ENCODE peak calls at places on chromosomes 2 and 18, in ten cellular contexts. One of them, this sample, is unnamed.

GRCh38 chr18:76371301-76371700 is 123.7 kb downstream of the ZNF516 start:
- DNase-seq in glomerular endothelial cell: no peak
- DNase-seq in NCI-H2029: no peak
- DNase-seq in pancreas: no peak
- DNase-seq in Right ventricle myocardium superior: no peak
- DNase-seq in activated CD4-positive, alpha-beta memory T cell treated with anti-CD3 and anti-CD28 coated beads, Interleukin-2, amount 10 ng/mL, durations not matched to agents 7 days and 5 days: no peak
- DNase-seq in AG04450: no peak
- DNase-seq in GM03348: no peak
- DNase-seq in dermis blood vessel endothelial cell: no peak
- DNase-seq in AG09319: no peak
- DNase-seq in this sample: no peak

GRCh38 chr2:160651416-160652200 is 158.0 kb upstream of the RBMS1 start:
- DNase-seq in glomerular endothelial cell: no peak
- DNase-seq in NCI-H2029: no peak
- DNase-seq in pancreas: no peak
- DNase-seq in Right ventricle myocardium superior: no peak
- DNase-seq in activated CD4-positive, alpha-beta memory T cell treated with anti-CD3 and anti-CD28 coated beads, Interleukin-2, amount 10 ng/mL, durations not matched to agents 7 days and 5 days: no peak
- DNase-seq in AG04450: no peak
- DNase-seq in GM03348: peak; percentile 32
- DNase-seq in dermis blood vessel endothelial cell: peak; percentile 24
- DNase-seq in AG09319: no peak
- DNase-seq in this sample: no peak

GRCh38 chr18:36533446-36534153 is 236.1 kb downstream of the FHOD3 start:
- DNase-seq in glomerular endothelial cell: no peak
- DNase-seq in NCI-H2029: no peak
- DNase-seq in pancreas: no peak
- DNase-seq in Right ventricle myocardium superior: no peak
- DNase-seq in activated CD4-positive, alpha-beta memory T cell treated with anti-CD3 and anti-CD28 coated beads, Interleukin-2, amount 10 ng/mL, durations not matched to agents 7 days and 5 days: no peak
- DNase-seq in AG04450: no peak
- DNase-seq in GM03348: no peak
- DNase-seq in dermis blood vessel endothelial cell: no peak
- DNase-seq in AG09319: no peak
- DNase-seq in this sample: no peak

GRCh38 chr2:133434962-133435668 is 133.1 kb downstream of the NCKAP5 start:
- DNase-seq in glomerular endothelial cell: no peak
- DNase-seq in NCI-H2029: peak; percentile 94
- DNase-seq in pancreas: no peak
- DNase-seq in Right ventricle myocardium superior: no peak
- DNase-seq in activated CD4-positive, alpha-beta memory T cell treated with anti-CD3 and anti-CD28 coated beads, Interleukin-2, amount 10 ng/mL, durations not matched to agents 7 days and 5 days: no peak
- DNase-seq in AG04450: peak; percentile 24
- DNase-seq in GM03348: peak; percentile 8
- DNase-seq in dermis blood vessel endothelial cell: peak; percentile 32
- DNase-seq in AG09319: peak; percentile 14
- DNase-seq in this sample: no peak

GRCh38 chr2:44836174-44836573 is 105.3 kb upstream of the SIX3 start:
- DNase-seq in glomerular endothelial cell: no peak
- DNase-seq in NCI-H2029: no peak
- DNase-seq in pancreas: no peak
- DNase-seq in Right ventricle myocardium superior: no peak
- DNase-seq in activated CD4-positive, alpha-beta memory T cell treated with anti-CD3 and anti-CD28 coated beads, Interleukin-2, amount 10 ng/mL, durations not matched to agents 7 days and 5 days: peak; percentile 63
- DNase-seq in AG04450: no peak
- DNase-seq in GM03348: no peak
- DNase-seq in dermis blood vessel endothelial cell: no peak
- DNase-seq in AG09319: no peak
- DNase-seq in this sample: no peak

GRCh38 chr18:48955528-48956261 is 4.9 kb upstream of the SMAD7 start:
- DNase-seq in glomerular endothelial cell: no peak
- DNase-seq in NCI-H2029: no peak
- DNase-seq in pancreas: no peak
- DNase-seq in Right ventricle myocardium superior: peak; percentile 65
- DNase-seq in activated CD4-positive, alpha-beta memory T cell treated with anti-CD3 and anti-CD28 coated beads, Interleukin-2, amount 10 ng/mL, durations not matched to agents 7 days and 5 days: no peak
- DNase-seq in AG04450: no peak
- DNase-seq in GM03348: peak; percentile 74
- DNase-seq in dermis blood vessel endothelial cell: peak; percentile 87
- DNase-seq in AG09319: no peak
- DNase-seq in this sample: peak; percentile 62

GRCh38 chr2:95060446-95061118 is 35.1 kb downstream of the MAL start:
- DNase-seq in glomerular endothelial cell: no peak
- DNase-seq in NCI-H2029: no peak
- DNase-seq in pancreas: no peak
- DNase-seq in Right ventricle myocardium superior: no peak
- DNase-seq in activated CD4-positive, alpha-beta memory T cell treated with anti-CD3 and anti-CD28 coated beads, Interleukin-2, amount 10 ng/mL, durations not matched to agents 7 days and 5 days: no peak
- DNase-seq in AG04450: no peak
- DNase-seq in GM03348: no peak
- DNase-seq in dermis blood vessel endothelial cell: no peak
- DNase-seq in AG09319: no peak
- DNase-seq in this sample: no peak

GRCh38 chr18:29191263-29191662 is 1014.3 kb upstream of the CDH2 start:
- DNase-seq in glomerular endothelial cell: no peak
- DNase-seq in NCI-H2029: no peak
- DNase-seq in pancreas: no peak
- DNase-seq in Right ventricle myocardium superior: no peak
- DNase-seq in activated CD4-positive, alpha-beta memory T cell treated with anti-CD3 and anti-CD28 coated beads, Interleukin-2, amount 10 ng/mL, durations not matched to agents 7 days and 5 days: no peak
- DNase-seq in AG04450: peak; percentile 6
- DNase-seq in GM03348: peak; percentile 56
- DNase-seq in dermis blood vessel endothelial cell: peak; percentile 35
- DNase-seq in AG09319: no peak
- DNase-seq in this sample: no peak

GRCh38 chr2:133421516-133422324 is 146.5 kb downstream of the NCKAP5 start:
- DNase-seq in glomerular endothelial cell: no peak
- DNase-seq in NCI-H2029: peak; percentile 81
- DNase-seq in pancreas: peak; percentile 18
- DNase-seq in Right ventricle myocardium superior: no peak
- DNase-seq in activated CD4-positive, alpha-beta memory T cell treated with anti-CD3 and anti-CD28 coated beads, Interleukin-2, amount 10 ng/mL, durations not matched to agents 7 days and 5 days: no peak
- DNase-seq in AG04450: peak; percentile 24
- DNase-seq in GM03348: peak; percentile 27
- DNase-seq in dermis blood vessel endothelial cell: no peak
- DNase-seq in AG09319: no peak
- DNase-seq in this sample: no peak

GRCh38 chr18:26159353-26159752 is 25.7 kb downstream of the PSMA8 start:
- DNase-seq in glomerular endothelial cell: no peak
- DNase-seq in NCI-H2029: no peak
- DNase-seq in pancreas: no peak
- DNase-seq in Right ventricle myocardium superior: no peak
- DNase-seq in activated CD4-positive, alpha-beta memory T cell treated with anti-CD3 and anti-CD28 coated beads, Interleukin-2, amount 10 ng/mL, durations not matched to agents 7 days and 5 days: no peak
- DNase-seq in AG04450: no peak
- DNase-seq in GM03348: peak; percentile 17
- DNase-seq in dermis blood vessel endothelial cell: peak; percentile 7
- DNase-seq in AG09319: no peak
- DNase-seq in this sample: no peak

GRCh38 chr2:217934321-217935131 is 68.3 kb downstream of the TNS1 start:
- DNase-seq in glomerular endothelial cell: no peak
- DNase-seq in NCI-H2029: no peak
- DNase-seq in pancreas: peak; percentile 46
- DNase-seq in Right ventricle myocardium superior: peak; percentile 73
- DNase-seq in activated CD4-positive, alpha-beta memory T cell treated with anti-CD3 and anti-CD28 coated beads, Interleukin-2, amount 10 ng/mL, durations not matched to agents 7 days and 5 days: no peak
- DNase-seq in AG04450: peak; percentile 47
- DNase-seq in GM03348: peak; percentile 92
- DNase-seq in dermis blood vessel endothelial cell: peak; percentile 43
- DNase-seq in AG09319: peak; percentile 36
- DNase-seq in this sample: no peak

GRCh38 chr2:133791191-133791590 is 222.9 kb upstream of the NCKAP5 start:
- DNase-seq in glomerular endothelial cell: no peak
- DNase-seq in NCI-H2029: no peak
- DNase-seq in pancreas: no peak
- DNase-seq in Right ventricle myocardium superior: no peak
- DNase-seq in activated CD4-positive, alpha-beta memory T cell treated with anti-CD3 and anti-CD28 coated beads, Interleukin-2, amount 10 ng/mL, durations not matched to agents 7 days and 5 days: no peak
- DNase-seq in AG04450: peak; percentile 36
- DNase-seq in GM03348: peak; percentile 39
- DNase-seq in dermis blood vessel endothelial cell: peak; percentile 68
- DNase-seq in AG09319: no peak
- DNase-seq in this sample: no peak

GRCh38 chr2:174280596-174280995 is 32.3 kb upstream of the OLA1 start:
- DNase-seq in glomerular endothelial cell: no peak
- DNase-seq in NCI-H2029: no peak
- DNase-seq in pancreas: no peak
- DNase-seq in Right ventricle myocardium superior: no peak
- DNase-seq in activated CD4-positive, alpha-beta memory T cell treated with anti-CD3 and anti-CD28 coated beads, Interleukin-2, amount 10 ng/mL, durations not matched to agents 7 days and 5 days: no peak
- DNase-seq in AG04450: no peak
- DNase-seq in GM03348: no peak
- DNase-seq in dermis blood vessel endothelial cell: no peak
- DNase-seq in AG09319: no peak
- DNase-seq in this sample: no peak

GRCh38 chr2:209499071-209499470 is 75.2 kb downstream of the MAP2 start:
- DNase-seq in glomerular endothelial cell: no peak
- DNase-seq in NCI-H2029: no peak
- DNase-seq in pancreas: no peak
- DNase-seq in Right ventricle myocardium superior: no peak
- DNase-seq in activated CD4-positive, alpha-beta memory T cell treated with anti-CD3 and anti-CD28 coated beads, Interleukin-2, amount 10 ng/mL, durations not matched to agents 7 days and 5 days: no peak
- DNase-seq in AG04450: peak; percentile 11
- DNase-seq in GM03348: no peak
- DNase-seq in dermis blood vessel endothelial cell: no peak
- DNase-seq in AG09319: no peak
- DNase-seq in this sample: no peak

GRCh38 chr2:73359915-73360697 is 25.5 kb upstream of the ALMS1 start:
- DNase-seq in glomerular endothelial cell: no peak
- DNase-seq in NCI-H2029: no peak
- DNase-seq in pancreas: no peak
- DNase-seq in Right ventricle myocardium superior: no peak
- DNase-seq in activated CD4-positive, alpha-beta memory T cell treated with anti-CD3 and anti-CD28 coated beads, Interleukin-2, amount 10 ng/mL, durations not matched to agents 7 days and 5 days: no peak
- DNase-seq in AG04450: no peak
- DNase-seq in GM03348: peak; percentile 17
- DNase-seq in dermis blood vessel endothelial cell: peak; percentile 6
- DNase-seq in AG09319: no peak
- DNase-seq in this sample: no peak

GRCh38 chr2:227464356-227464755 is 7.6 kb upstream of the AGFG1 start:
- DNase-seq in glomerular endothelial cell: no peak
- DNase-seq in NCI-H2029: no peak
- DNase-seq in pancreas: no peak
- DNase-seq in Right ventricle myocardium superior: no peak
- DNase-seq in activated CD4-positive, alpha-beta memory T cell treated with anti-CD3 and anti-CD28 coated beads, Interleukin-2, amount 10 ng/mL, durations not matched to agents 7 days and 5 days: peak; percentile 25
- DNase-seq in AG04450: no peak
- DNase-seq in GM03348: no peak
- DNase-seq in dermis blood vessel endothelial cell: no peak
- DNase-seq in AG09319: no peak
- DNase-seq in this sample: no peak

GRCh38 chr2:19786408-19787058 is 115.2 kb downstream of the TTC32 start:
- DNase-seq in glomerular endothelial cell: no peak
- DNase-seq in NCI-H2029: no peak
- DNase-seq in pancreas: no peak
- DNase-seq in Right ventricle myocardium superior: no peak
- DNase-seq in activated CD4-positive, alpha-beta memory T cell treated with anti-CD3 and anti-CD28 coated beads, Interleukin-2, amount 10 ng/mL, durations not matched to agents 7 days and 5 days: no peak
- DNase-seq in AG04450: no peak
- DNase-seq in GM03348: peak; percentile 70
- DNase-seq in dermis blood vessel endothelial cell: peak; percentile 27
- DNase-seq in AG09319: peak; percentile 34
- DNase-seq in this sample: no peak

GRCh38 chr2:70870790-70871189 is 35.2 kb upstream of the CD207 start:
- DNase-seq in glomerular endothelial cell: no peak
- DNase-seq in NCI-H2029: no peak
- DNase-seq in pancreas: no peak
- DNase-seq in Right ventricle myocardium superior: no peak
- DNase-seq in activated CD4-positive, alpha-beta memory T cell treated with anti-CD3 and anti-CD28 coated beads, Interleukin-2, amount 10 ng/mL, durations not matched to agents 7 days and 5 days: no peak
- DNase-seq in AG04450: no peak
- DNase-seq in GM03348: no peak
- DNase-seq in dermis blood vessel endothelial cell: no peak
- DNase-seq in AG09319: no peak
- DNase-seq in this sample: no peak

GRCh38 chr2:101238930-101239759 is 13.5 kb upstream of the CNOT11 start:
- DNase-seq in glomerular endothelial cell: no peak
- DNase-seq in NCI-H2029: peak; percentile 7
- DNase-seq in pancreas: peak; percentile 85
- DNase-seq in Right ventricle myocardium superior: no peak
- DNase-seq in activated CD4-positive, alpha-beta memory T cell treated with anti-CD3 and anti-CD28 coated beads, Interleukin-2, amount 10 ng/mL, durations not matched to agents 7 days and 5 days: no peak
- DNase-seq in AG04450: no peak
- DNase-seq in GM03348: no peak
- DNase-seq in dermis blood vessel endothelial cell: no peak
- DNase-seq in AG09319: no peak
- DNase-seq in this sample: peak; percentile 72

GRCh38 chr2:109058802-109059201 is 69.8 kb upstream of the EDAR start:
- DNase-seq in glomerular endothelial cell: no peak
- DNase-seq in NCI-H2029: no peak
- DNase-seq in pancreas: no peak
- DNase-seq in Right ventricle myocardium superior: no peak
- DNase-seq in activated CD4-positive, alpha-beta memory T cell treated with anti-CD3 and anti-CD28 coated beads, Interleukin-2, amount 10 ng/mL, durations not matched to agents 7 days and 5 days: no peak
- DNase-seq in AG04450: no peak
- DNase-seq in GM03348: no peak
- DNase-seq in dermis blood vessel endothelial cell: no peak
- DNase-seq in AG09319: no peak
- DNase-seq in this sample: no peak

GRCh38 chr18:54880706-54881105 is 52.4 kb downstream of the RAB27B start:
- DNase-seq in glomerular endothelial cell: no peak
- DNase-seq in NCI-H2029: no peak
- DNase-seq in pancreas: no peak
- DNase-seq in Right ventricle myocardium superior: no peak
- DNase-seq in activated CD4-positive, alpha-beta memory T cell treated with anti-CD3 and anti-CD28 coated beads, Interleukin-2, amount 10 ng/mL, durations not matched to agents 7 days and 5 days: no peak
- DNase-seq in AG04450: peak; percentile 46
- DNase-seq in GM03348: no peak
- DNase-seq in dermis blood vessel endothelial cell: no peak
- DNase-seq in AG09319: no peak
- DNase-seq in this sample: no peak

GRCh38 chr2:15868186-15868585 is 72.2 kb upstream of the MYCN start:
- DNase-seq in glomerular endothelial cell: no peak
- DNase-seq in NCI-H2029: no peak
- DNase-seq in pancreas: no peak
- DNase-seq in Right ventricle myocardium superior: no peak
- DNase-seq in activated CD4-positive, alpha-beta memory T cell treated with anti-CD3 and anti-CD28 coated beads, Interleukin-2, amount 10 ng/mL, durations not matched to agents 7 days and 5 days: no peak
- DNase-seq in AG04450: no peak
- DNase-seq in GM03348: no peak
- DNase-seq in dermis blood vessel endothelial cell: no peak
- DNase-seq in AG09319: no peak
- DNase-seq in this sample: no peak

GRCh38 chr18:74499633-74500032 is 3.5 kb downstream of the CNDP2 start:
- DNase-seq in glomerular endothelial cell: no peak
- DNase-seq in NCI-H2029: no peak
- DNase-seq in pancreas: peak; percentile 75
- DNase-seq in Right ventricle myocardium superior: peak; percentile 56
- DNase-seq in activated CD4-positive, alpha-beta memory T cell treated with anti-CD3 and anti-CD28 coated beads, Interleukin-2, amount 10 ng/mL, durations not matched to agents 7 days and 5 days: peak; percentile 70
- DNase-seq in AG04450: no peak
- DNase-seq in GM03348: no peak
- DNase-seq in dermis blood vessel endothelial cell: peak; percentile 74
- DNase-seq in AG09319: no peak
- DNase-seq in this sample: peak; percentile 82

GRCh38 chr2:53490659-53491058 is 276.9 kb upstream of the CHAC2 start:
- DNase-seq in glomerular endothelial cell: no peak
- DNase-seq in NCI-H2029: no peak
- DNase-seq in pancreas: peak; percentile 14
- DNase-seq in Right ventricle myocardium superior: peak; percentile 40
- DNase-seq in activated CD4-positive, alpha-beta memory T cell treated with anti-CD3 and anti-CD28 coated beads, Interleukin-2, amount 10 ng/mL, durations not matched to agents 7 days and 5 days: no peak
- DNase-seq in AG04450: peak; percentile 62
- DNase-seq in GM03348: peak; percentile 68
- DNase-seq in dermis blood vessel endothelial cell: no peak
- DNase-seq in AG09319: no peak
- DNase-seq in this sample: no peak

GRCh38 chr2:8606226-8606625 is 75.6 kb upstream of the ID2 start:
- DNase-seq in glomerular endothelial cell: no peak
- DNase-seq in NCI-H2029: no peak
- DNase-seq in pancreas: no peak
- DNase-seq in Right ventricle myocardium superior: no peak
- DNase-seq in activated CD4-positive, alpha-beta memory T cell treated with anti-CD3 and anti-CD28 coated beads, Interleukin-2, amount 10 ng/mL, durations not matched to agents 7 days and 5 days: no peak
- DNase-seq in AG04450: no peak
- DNase-seq in GM03348: no peak
- DNase-seq in dermis blood vessel endothelial cell: no peak
- DNase-seq in AG09319: no peak
- DNase-seq in this sample: no peak

GRCh38 chr18:3450358-3451107 is 561 bp downstream of the TGIF1 start:
- DNase-seq in glomerular endothelial cell: no peak
- DNase-seq in NCI-H2029: peak; percentile 63
- DNase-seq in pancreas: peak; percentile 71
- DNase-seq in Right ventricle myocardium superior: peak; percentile 84
- DNase-seq in activated CD4-positive, alpha-beta memory T cell treated with anti-CD3 and anti-CD28 coated beads, Interleukin-2, amount 10 ng/mL, durations not matched to agents 7 days and 5 days: peak; percentile 66
- DNase-seq in AG04450: no peak
- DNase-seq in GM03348: peak; percentile 45
- DNase-seq in dermis blood vessel endothelial cell: peak; percentile 86
- DNase-seq in AG09319: no peak
- DNase-seq in this sample: peak; percentile 71

GRCh38 chr18:45361148-45361851 is 254.0 kb upstream of the SLC14A2 start:
- DNase-seq in glomerular endothelial cell: no peak
- DNase-seq in NCI-H2029: no peak
- DNase-seq in pancreas: no peak
- DNase-seq in Right ventricle myocardium superior: no peak
- DNase-seq in activated CD4-positive, alpha-beta memory T cell treated with anti-CD3 and anti-CD28 coated beads, Interleukin-2, amount 10 ng/mL, durations not matched to agents 7 days and 5 days: no peak
- DNase-seq in AG04450: no peak
- DNase-seq in GM03348: peak; percentile 77
- DNase-seq in dermis blood vessel endothelial cell: no peak
- DNase-seq in AG09319: peak; percentile 83
- DNase-seq in this sample: no peak

GRCh38 chr2:165348441-165348840 is 109.2 kb downstream of the SCN2A start:
- DNase-seq in glomerular endothelial cell: no peak
- DNase-seq in NCI-H2029: no peak
- DNase-seq in pancreas: no peak
- DNase-seq in Right ventricle myocardium superior: no peak
- DNase-seq in activated CD4-positive, alpha-beta memory T cell treated with anti-CD3 and anti-CD28 coated beads, Interleukin-2, amount 10 ng/mL, durations not matched to agents 7 days and 5 days: no peak
- DNase-seq in AG04450: no peak
- DNase-seq in GM03348: no peak
- DNase-seq in dermis blood vessel endothelial cell: no peak
- DNase-seq in AG09319: no peak
- DNase-seq in this sample: no peak